ENCODE peak calls at places on chromosome 7, in five cellular contexts. G is NCI-H1694 treated with DMSO at 0.1 percent for 48 hours, C is C1 segment of cervical spinal cord, D is A549, S is adrenal gland. A is an unnamed sample.

GRCh38 chr7:128082431-128082830 is 51.2 kb upstream of the LRRC4 start:
- DNase-seq in G (no peak), C (no peak), D (no peak), S (no peak), A (no peak)

GRCh38 chr7:81175291-81175942 is 256.6 kb upstream of the SEMA3C start:
- DNase-seq in G (no peak), S (no peak), C (no peak), D (no peak), A (no peak)

GRCh38 chr7:19464241-19464640 is 244.6 kb downstream of the POLR1F start:
- DNase-seq in C (no peak), D (no peak), S (no peak), G (no peak), A (no peak)

GRCh38 chr7:608954-609711 is 89.5 kb upstream of the PDGFA start:
- DNase-seq in S (no peak), C (no peak), G (no peak), D (no peak), A (no peak)

GRCh38 chr7:111886233-111886632 is 320.0 kb downstream of the DOCK4 start:
- DNase-seq in S (no peak), G (no peak), D (no peak), C (no peak), A (no peak)

GRCh38 chr7:31080112-31080511 is 28.0 kb downstream of the ADCYAP1R1 start:
- DNase-seq in D (no peak), S (no peak), G (no peak), C (no peak), A (no peak)

GRCh38 chr7:20737840-20738448 is 48.7 kb downstream of the SP8 start:
- DNase-seq in D (no peak), C (no peak), S (no peak), G (no peak), A (no peak)

GRCh38 chr7:74216361-74216761 is 6.6 kb downstream of the LAT2 start:
- DNase-seq in G (no peak), C (no peak), S (no peak), D (no peak), A (no peak)

GRCh38 chr7:140723002-140723401 is 26.5 kb downstream of the NDUFB2 start:
- DNase-seq in C (no peak), S (no peak), G (no peak), D (no peak), A (no peak)

GRCh38 chr7:16347461-16348192 is 73.7 kb downstream of the CRPPA start:
- DNase-seq in C (no peak), G (no peak), D (no peak), S (no peak), A (no peak)

GRCh38 chr7:29858080-29858951 is 52.0 kb downstream of the WIPF3 start:
- DNase-seq in G (no peak), D (no peak), S (no peak), C (no peak), A (no peak)

GRCh38 chr7:123594813-123595241 is 6.8 kb upstream of the ASB15 start:
- DNase-seq in C (no peak), S (no peak), G (no peak), D (no peak), A (no peak)

GRCh38 chr7:30164567-30164966 is 29.8 kb downstream of the MTURN start:
- DNase-seq in C (peak; percentile 36), S (no peak), D (peak; percentile 57), G (peak; percentile 90), A (no peak)

GRCh38 chr7:22445140-22445722 is 54.8 kb downstream of the STEAP1B start:
- DNase-seq in D (no peak), S (peak; percentile 43), C (no peak), G (no peak), A (peak; percentile 66)

GRCh38 chr7:73901231-73901822 is 40.4 kb downstream of the TMEM270 start:
- DNase-seq in D (no peak), S (no peak), G (no peak), C (no peak), A (no peak)

GRCh38 chr7:141864765-141865447 is 23.6 kb upstream of the PRSS37 start:
- DNase-seq in G (no peak), C (no peak), D (no peak), S (no peak), A (no peak)

GRCh38 chr7:65233409-65234034 is 140.1 kb upstream of the ZNF92 start:
- DNase-seq in G (no peak), S (no peak), C (no peak), D (no peak), A (no peak)

GRCh38 chr7:75962607-75963382 is 31.6 kb downstream of the TMEM120A start:
- DNase-seq in C (no peak), S (peak; percentile 45), G (no peak), D (no peak), A (no peak)

GRCh38 chr7:38660427-38661099 is 29.4 kb upstream of the AMPH start:
- DNase-seq in G (peak; percentile 15), S (no peak), C (no peak), D (peak; percentile 15), A (no peak)

GRCh38 chr7:151697515-151697895 is 177.8 kb upstream of the RHEB start:
- DNase-seq in G (no peak), C (no peak), D (no peak), S (no peak), A (no peak)

GRCh38 chr7:103075337-103075918 is 488 bp downstream of the ARMC10 start:
- DNase-seq in G (peak; percentile 20), C (peak; percentile 37), D (peak; percentile 15), S (peak; percentile 53), A (peak; percentile 57)

GRCh38 chr7:12032146-12032545 is 178.9 kb upstream of the TMEM106B start:
- DNase-seq in G (no peak), C (no peak), D (no peak), S (no peak), A (no peak)

GRCh38 chr7:20577362-20578069 is 38.0 kb upstream of the ABCB5 start:
- DNase-seq in G (no peak), C (no peak), D (no peak), S (no peak), A (no peak)

GRCh38 chr7:141455686-141456085 is 95.5 kb upstream of the AGK start:
- DNase-seq in G (peak; percentile 51), D (no peak), C (no peak), S (no peak), A (no peak)

GRCh38 chr7:125605241-125605640 is 675.6 kb upstream of the POT1 start:
- DNase-seq in D (no peak), G (no peak), C (no peak), S (no peak), A (no peak)

GRCh38 chr7:24304494-24305095 is 20.6 kb downstream of the NPY start:
- DNase-seq in S (no peak), D (no peak), G (no peak), C (no peak), A (no peak)

GRCh38 chr7:139700505-139701235 is 77.1 kb downstream of the HIPK2 start:
- DNase-seq in D (no peak), S (no peak), G (no peak), C (no peak), A (no peak)

GRCh38 chr7:99190359-99191009 is 17.4 kb downstream of the KPNA7 start:
- DNase-seq in C (no peak), D (no peak), S (no peak), G (no peak), A (peak; percentile 34)